ENCODE peak calls at places on chromosomes 5 and 9, in four cellular contexts. One of them, this sample, is unnamed.

GRCh38 chr5:26864061-26864460 is 174.3 kb downstream of the CDH9 start:
- DNase-seq in activated effector memory CD4-positive, alpha-beta T cell treated with anti-CD3 and anti-CD28 coated beads, Interleukin-2, amount 50 U/mL, for 16 hours: no peak
- DNase-seq in HT1080: no peak
- DNase-seq in cerebellar cortex: no peak
- DNase-seq in this sample: no peak

GRCh38 chr9:12604154-12604825 is 88.9 kb upstream of the TYRP1 start:
- DNase-seq in activated effector memory CD4-positive, alpha-beta T cell treated with anti-CD3 and anti-CD28 coated beads, Interleukin-2, amount 50 U/mL, for 16 hours: no peak
- DNase-seq in HT1080: peak; percentile 82
- DNase-seq in cerebellar cortex: no peak
- DNase-seq in this sample: peak; percentile 19

GRCh38 chr9:102892025-102892424 is 103.1 kb upstream of the CYLC2 start:
- DNase-seq in activated effector memory CD4-positive, alpha-beta T cell treated with anti-CD3 and anti-CD28 coated beads, Interleukin-2, amount 50 U/mL, for 16 hours: no peak
- DNase-seq in HT1080: no peak
- DNase-seq in cerebellar cortex: no peak
- DNase-seq in this sample: no peak

GRCh38 chr9:38012767-38013450 is 56.1 kb downstream of the SHB start:
- DNase-seq in activated effector memory CD4-positive, alpha-beta T cell treated with anti-CD3 and anti-CD28 coated beads, Interleukin-2, amount 50 U/mL, for 16 hours: no peak
- DNase-seq in HT1080: no peak
- DNase-seq in cerebellar cortex: no peak
- DNase-seq in this sample: no peak

GRCh38 chr5:33490071-33490665 is 49.4 kb downstream of the TARS1 start:
- DNase-seq in activated effector memory CD4-positive, alpha-beta T cell treated with anti-CD3 and anti-CD28 coated beads, Interleukin-2, amount 50 U/mL, for 16 hours: no peak
- DNase-seq in HT1080: no peak
- DNase-seq in cerebellar cortex: no peak
- DNase-seq in this sample: no peak

GRCh38 chr9:73081979-73082657 is 69.5 kb upstream of the ANXA1 start:
- DNase-seq in activated effector memory CD4-positive, alpha-beta T cell treated with anti-CD3 and anti-CD28 coated beads, Interleukin-2, amount 50 U/mL, for 16 hours: no peak
- DNase-seq in HT1080: peak; percentile 59
- DNase-seq in cerebellar cortex: peak; percentile 41
- DNase-seq in this sample: peak; percentile 39

GRCh38 chr9:136629879-136630661 is 32.6 kb upstream of the EGFL7 start:
- DNase-seq in activated effector memory CD4-positive, alpha-beta T cell treated with anti-CD3 and anti-CD28 coated beads, Interleukin-2, amount 50 U/mL, for 16 hours: peak; percentile 81
- DNase-seq in HT1080: no peak
- DNase-seq in cerebellar cortex: peak; percentile 26
- DNase-seq in this sample: peak; percentile 22

GRCh38 chr9:115276621-115277020 is 158.7 kb upstream of the TNC start:
- DNase-seq in activated effector memory CD4-positive, alpha-beta T cell treated with anti-CD3 and anti-CD28 coated beads, Interleukin-2, amount 50 U/mL, for 16 hours: no peak
- DNase-seq in HT1080: peak; percentile 25
- DNase-seq in cerebellar cortex: no peak
- DNase-seq in this sample: peak; percentile 81

GRCh38 chr9:101418518-101419111 is 17.0 kb downstream of the ALDOB start:
- DNase-seq in activated effector memory CD4-positive, alpha-beta T cell treated with anti-CD3 and anti-CD28 coated beads, Interleukin-2, amount 50 U/mL, for 16 hours: no peak
- DNase-seq in HT1080: no peak
- DNase-seq in cerebellar cortex: no peak
- DNase-seq in this sample: peak; percentile 3

GRCh38 chr5:160199410-160199911 is 29.8 kb upstream of the FABP6 start:
- DNase-seq in activated effector memory CD4-positive, alpha-beta T cell treated with anti-CD3 and anti-CD28 coated beads, Interleukin-2, amount 50 U/mL, for 16 hours: peak; percentile 90
- DNase-seq in HT1080: peak; percentile 38
- DNase-seq in cerebellar cortex: peak; percentile 58
- DNase-seq in this sample: peak; percentile 46

GRCh38 chr5:147267082-147267832 is 32.4 kb downstream of the STK32A start:
- DNase-seq in activated effector memory CD4-positive, alpha-beta T cell treated with anti-CD3 and anti-CD28 coated beads, Interleukin-2, amount 50 U/mL, for 16 hours: no peak
- DNase-seq in HT1080: no peak
- DNase-seq in cerebellar cortex: no peak
- DNase-seq in this sample: no peak

GRCh38 chr9:87708989-87709706 is 16.8 kb upstream of the CTSL start:
- DNase-seq in activated effector memory CD4-positive, alpha-beta T cell treated with anti-CD3 and anti-CD28 coated beads, Interleukin-2, amount 50 U/mL, for 16 hours: no peak
- DNase-seq in HT1080: no peak
- DNase-seq in cerebellar cortex: no peak
- DNase-seq in this sample: no peak

GRCh38 chr9:113962391-113962790 is 86.3 kb downstream of the ZNF618 start:
- DNase-seq in activated effector memory CD4-positive, alpha-beta T cell treated with anti-CD3 and anti-CD28 coated beads, Interleukin-2, amount 50 U/mL, for 16 hours: no peak
- DNase-seq in HT1080: no peak
- DNase-seq in cerebellar cortex: no peak
- DNase-seq in this sample: no peak

GRCh38 chr5:32299059-32299677 is 13.6 kb downstream of the MTMR12 start:
- DNase-seq in activated effector memory CD4-positive, alpha-beta T cell treated with anti-CD3 and anti-CD28 coated beads, Interleukin-2, amount 50 U/mL, for 16 hours: no peak
- DNase-seq in HT1080: no peak
- DNase-seq in cerebellar cortex: no peak
- DNase-seq in this sample: no peak

GRCh38 chr5:154648706-154649105 is 106.5 kb upstream of the LARP1 start:
- DNase-seq in activated effector memory CD4-positive, alpha-beta T cell treated with anti-CD3 and anti-CD28 coated beads, Interleukin-2, amount 50 U/mL, for 16 hours: peak; percentile 46
- DNase-seq in HT1080: no peak
- DNase-seq in cerebellar cortex: no peak
- DNase-seq in this sample: no peak

GRCh38 chr9:124880501-124880900 is 18.6 kb downstream of the ARPC5L start:
- DNase-seq in activated effector memory CD4-positive, alpha-beta T cell treated with anti-CD3 and anti-CD28 coated beads, Interleukin-2, amount 50 U/mL, for 16 hours: no peak
- DNase-seq in HT1080: no peak
- DNase-seq in cerebellar cortex: no peak
- DNase-seq in this sample: no peak

GRCh38 chr5:10724799-10725507 is 36.1 kb downstream of the DAP start:
- DNase-seq in activated effector memory CD4-positive, alpha-beta T cell treated with anti-CD3 and anti-CD28 coated beads, Interleukin-2, amount 50 U/mL, for 16 hours: no peak
- DNase-seq in HT1080: peak; percentile 100
- DNase-seq in cerebellar cortex: no peak
- DNase-seq in this sample: peak; percentile 89

GRCh38 chr9:102521097-102521755 is 473.9 kb upstream of the CYLC2 start:
- DNase-seq in activated effector memory CD4-positive, alpha-beta T cell treated with anti-CD3 and anti-CD28 coated beads, Interleukin-2, amount 50 U/mL, for 16 hours: no peak
- DNase-seq in HT1080: peak; percentile 64
- DNase-seq in cerebellar cortex: no peak
- DNase-seq in this sample: peak; percentile 1

GRCh38 chr9:124045076-124045829 is 33.7 kb downstream of the LHX2 start:
- DNase-seq in activated effector memory CD4-positive, alpha-beta T cell treated with anti-CD3 and anti-CD28 coated beads, Interleukin-2, amount 50 U/mL, for 16 hours: peak; percentile 59
- DNase-seq in HT1080: no peak
- DNase-seq in cerebellar cortex: no peak
- DNase-seq in this sample: no peak

GRCh38 chr5:34474573-34475021 is 181.5 kb upstream of the RAI14 start:
- DNase-seq in activated effector memory CD4-positive, alpha-beta T cell treated with anti-CD3 and anti-CD28 coated beads, Interleukin-2, amount 50 U/mL, for 16 hours: no peak
- DNase-seq in HT1080: peak; percentile 46
- DNase-seq in cerebellar cortex: peak; percentile 63
- DNase-seq in this sample: peak; percentile 42

GRCh38 chr5:87770601-87771121 is 357.9 kb upstream of the CCNH start:
- DNase-seq in activated effector memory CD4-positive, alpha-beta T cell treated with anti-CD3 and anti-CD28 coated beads, Interleukin-2, amount 50 U/mL, for 16 hours: no peak
- DNase-seq in HT1080: no peak
- DNase-seq in cerebellar cortex: peak; percentile 64
- DNase-seq in this sample: no peak

GRCh38 chr5:81558188-81558587 is 164.3 kb upstream of the ACOT12 start:
- DNase-seq in activated effector memory CD4-positive, alpha-beta T cell treated with anti-CD3 and anti-CD28 coated beads, Interleukin-2, amount 50 U/mL, for 16 hours: no peak
- DNase-seq in HT1080: no peak
- DNase-seq in cerebellar cortex: no peak
- DNase-seq in this sample: no peak

GRCh38 chr5:58156977-58157701 is 302.7 kb downstream of the PLK2 start:
- DNase-seq in activated effector memory CD4-positive, alpha-beta T cell treated with anti-CD3 and anti-CD28 coated beads, Interleukin-2, amount 50 U/mL, for 16 hours: no peak
- DNase-seq in HT1080: no peak
- DNase-seq in cerebellar cortex: no peak
- DNase-seq in this sample: peak; percentile 77

GRCh38 chr9:133515240-133515610 is 9.5 kb downstream of the MYMK start:
- DNase-seq in activated effector memory CD4-positive, alpha-beta T cell treated with anti-CD3 and anti-CD28 coated beads, Interleukin-2, amount 50 U/mL, for 16 hours: no peak
- DNase-seq in HT1080: no peak
- DNase-seq in cerebellar cortex: no peak
- DNase-seq in this sample: no peak

GRCh38 chr5:132747693-132748440 is 641 bp downstream of the CCNI2 start:
- DNase-seq in activated effector memory CD4-positive, alpha-beta T cell treated with anti-CD3 and anti-CD28 coated beads, Interleukin-2, amount 50 U/mL, for 16 hours: peak; percentile 84
- DNase-seq in HT1080: no peak
- DNase-seq in cerebellar cortex: no peak
- DNase-seq in this sample: no peak

GRCh38 chr9:131546336-131547084 is 1.2 kb downstream of the PRRT1B start:
- DNase-seq in activated effector memory CD4-positive, alpha-beta T cell treated with anti-CD3 and anti-CD28 coated beads, Interleukin-2, amount 50 U/mL, for 16 hours: no peak
- DNase-seq in HT1080: no peak
- DNase-seq in cerebellar cortex: no peak
- DNase-seq in this sample: peak; percentile 8

GRCh38 chr5:60487466-60487865 is 212.5 kb downstream of the DEPDC1B start:
- DNase-seq in activated effector memory CD4-positive, alpha-beta T cell treated with anti-CD3 and anti-CD28 coated beads, Interleukin-2, amount 50 U/mL, for 16 hours: no peak
- DNase-seq in HT1080: peak; percentile 76
- DNase-seq in cerebellar cortex: no peak
- DNase-seq in this sample: no peak

GRCh38 chr9:127723450-127723849 is 7.6 kb downstream of the TTC16 start:
- DNase-seq in activated effector memory CD4-positive, alpha-beta T cell treated with anti-CD3 and anti-CD28 coated beads, Interleukin-2, amount 50 U/mL, for 16 hours: no peak
- DNase-seq in HT1080: peak; percentile 83
- DNase-seq in cerebellar cortex: no peak
- DNase-seq in this sample: peak; percentile 70

GRCh38 chr5:76617229-76617628 is 6.0 kb downstream of the F2RL2 start:
- DNase-seq in activated effector memory CD4-positive, alpha-beta T cell treated with anti-CD3 and anti-CD28 coated beads, Interleukin-2, amount 50 U/mL, for 16 hours: no peak
- DNase-seq in HT1080: no peak
- DNase-seq in cerebellar cortex: no peak
- DNase-seq in this sample: no peak

GRCh38 chr5:43225649-43226245 is 33.7 kb downstream of the NIM1K start:
- DNase-seq in activated effector memory CD4-positive, alpha-beta T cell treated with anti-CD3 and anti-CD28 coated beads, Interleukin-2, amount 50 U/mL, for 16 hours: no peak
- DNase-seq in HT1080: no peak
- DNase-seq in cerebellar cortex: no peak
- DNase-seq in this sample: no peak

GRCh38 chr5:34014614-34015013 is 6.8 kb upstream of the AMACR start:
- DNase-seq in activated effector memory CD4-positive, alpha-beta T cell treated with anti-CD3 and anti-CD28 coated beads, Interleukin-2, amount 50 U/mL, for 16 hours: no peak
- DNase-seq in HT1080: no peak
- DNase-seq in cerebellar cortex: no peak
- DNase-seq in this sample: no peak

GRCh38 chr9:76873056-76873792 is 32.7 kb downstream of the PRUNE2 start:
- DNase-seq in activated effector memory CD4-positive, alpha-beta T cell treated with anti-CD3 and anti-CD28 coated beads, Interleukin-2, amount 50 U/mL, for 16 hours: no peak
- DNase-seq in HT1080: no peak
- DNase-seq in cerebellar cortex: peak; percentile 51
- DNase-seq in this sample: no peak

GRCh38 chr5:114969482-114969881 is 200.2 kb downstream of the TRIM36 start:
- DNase-seq in activated effector memory CD4-positive, alpha-beta T cell treated with anti-CD3 and anti-CD28 coated beads, Interleukin-2, amount 50 U/mL, for 16 hours: no peak
- DNase-seq in HT1080: no peak
- DNase-seq in cerebellar cortex: no peak
- DNase-seq in this sample: no peak

GRCh38 chr5:44506561-44506960 is 117.3 kb upstream of the FGF10 start:
- DNase-seq in activated effector memory CD4-positive, alpha-beta T cell treated with anti-CD3 and anti-CD28 coated beads, Interleukin-2, amount 50 U/mL, for 16 hours: no peak
- DNase-seq in HT1080: no peak
- DNase-seq in cerebellar cortex: no peak
- DNase-seq in this sample: no peak

GRCh38 chr5:39531299-39531698 is 106.5 kb upstream of the DAB2 start:
- DNase-seq in activated effector memory CD4-positive, alpha-beta T cell treated with anti-CD3 and anti-CD28 coated beads, Interleukin-2, amount 50 U/mL, for 16 hours: no peak
- DNase-seq in HT1080: no peak
- DNase-seq in cerebellar cortex: no peak
- DNase-seq in this sample: no peak

GRCh38 chr5:138035605-138036537 is 3.0 kb upstream of the FAM13B start:
- DNase-seq in activated effector memory CD4-positive, alpha-beta T cell treated with anti-CD3 and anti-CD28 coated beads, Interleukin-2, amount 50 U/mL, for 16 hours: peak; percentile 84
- DNase-seq in HT1080: peak; percentile 87
- DNase-seq in cerebellar cortex: peak; percentile 96
- DNase-seq in this sample: peak; percentile 85

GRCh38 chr9:1400983-1401382 is 350.8 kb downstream of the DMRT2 start:
- DNase-seq in activated effector memory CD4-positive, alpha-beta T cell treated with anti-CD3 and anti-CD28 coated beads, Interleukin-2, amount 50 U/mL, for 16 hours: no peak
- DNase-seq in HT1080: no peak
- DNase-seq in cerebellar cortex: no peak
- DNase-seq in this sample: no peak

GRCh38 chr9:94891183-94891582 is 164.7 kb downstream of the AOPEP start:
- DNase-seq in activated effector memory CD4-positive, alpha-beta T cell treated with anti-CD3 and anti-CD28 coated beads, Interleukin-2, amount 50 U/mL, for 16 hours: no peak
- DNase-seq in HT1080: no peak
- DNase-seq in cerebellar cortex: no peak
- DNase-seq in this sample: no peak

GRCh38 chr9:108296056-108296455 is 559.7 kb downstream of the ACTL7B start:
- DNase-seq in activated effector memory CD4-positive, alpha-beta T cell treated with anti-CD3 and anti-CD28 coated beads, Interleukin-2, amount 50 U/mL, for 16 hours: no peak
- DNase-seq in HT1080: peak; percentile 52
- DNase-seq in cerebellar cortex: no peak
- DNase-seq in this sample: peak; percentile 99

GRCh38 chr5:12934722-12935121 is 1009.8 kb downstream of the DNAH5 start:
- DNase-seq in activated effector memory CD4-positive, alpha-beta T cell treated with anti-CD3 and anti-CD28 coated beads, Interleukin-2, amount 50 U/mL, for 16 hours: no peak
- DNase-seq in HT1080: peak; percentile 76
- DNase-seq in cerebellar cortex: no peak
- DNase-seq in this sample: no peak